ENCODE peak calls at places on chromosomes 1 and 21, in six cellular contexts. One of them, this sample, is unnamed.

GRCh38 chr1:66371233-66372005 is 162.5 kb upstream of the SGIP1 start:
- DNase-seq in NCI-H2029 treated with DMSO at 0.1 percent for 48 hours: no peak
- DNase-seq in amygdala: no peak
- DNase-seq in AG04450: no peak
- DNase-seq in adipocyte: peak
- DNase-seq in NCI-H1436: no peak
- DNase-seq in this sample: no peak

GRCh38 chr1:60622486-60622885 is 459.9 kb upstream of the NFIA start:
- DNase-seq in NCI-H2029 treated with DMSO at 0.1 percent for 48 hours: no peak
- DNase-seq in amygdala: peak
- DNase-seq in AG04450: no peak
- DNase-seq in adipocyte: no peak
- DNase-seq in NCI-H1436: no peak
- DNase-seq in this sample: peak

GRCh38 chr1:65421341-65422174 is 1.1 kb downstream of the LEPR start:
- DNase-seq in NCI-H2029 treated with DMSO at 0.1 percent for 48 hours: no peak
- DNase-seq in amygdala: no peak
- DNase-seq in AG04450: no peak
- DNase-seq in adipocyte: peak
- DNase-seq in NCI-H1436: no peak
- DNase-seq in this sample: no peak

GRCh38 chr1:154972517-154973343 is 1.8 kb upstream of the CKS1B start:
- DNase-seq in NCI-H2029 treated with DMSO at 0.1 percent for 48 hours: no peak
- DNase-seq in amygdala: no peak
- DNase-seq in AG04450: peak
- DNase-seq in adipocyte: peak
- DNase-seq in NCI-H1436: no peak
- DNase-seq in this sample: no peak

GRCh38 chr1:67053535-67053784 is 488 bp downstream of the SLC35D1 start:
- DNase-seq in NCI-H2029 treated with DMSO at 0.1 percent for 48 hours: no peak
- DNase-seq in amygdala: peak
- DNase-seq in AG04450: no peak
- DNase-seq in adipocyte: peak
- DNase-seq in NCI-H1436: no peak
- DNase-seq in this sample: no peak

GRCh38 chr1:40004857-40005256 is 35.7 kb upstream of the CAP1 start:
- DNase-seq in NCI-H2029 treated with DMSO at 0.1 percent for 48 hours: no peak
- DNase-seq in amygdala: no peak
- DNase-seq in AG04450: no peak
- DNase-seq in adipocyte: peak
- DNase-seq in NCI-H1436: no peak
- DNase-seq in this sample: no peak

GRCh38 chr1:209823143-209824041 is 4.4 kb upstream of the UTP25 start:
- DNase-seq in NCI-H2029 treated with DMSO at 0.1 percent for 48 hours: peak
- DNase-seq in amygdala: no peak
- DNase-seq in AG04450: no peak
- DNase-seq in adipocyte: peak
- DNase-seq in NCI-H1436: peak
- DNase-seq in this sample: peak

GRCh38 chr21:25583370-25584133 is 23.7 kb downstream of the MRPL39 start:
- DNase-seq in NCI-H2029 treated with DMSO at 0.1 percent for 48 hours: peak
- DNase-seq in amygdala: no peak
- DNase-seq in AG04450: no peak
- DNase-seq in adipocyte: no peak
- DNase-seq in NCI-H1436: no peak
- DNase-seq in this sample: no peak

GRCh38 chr1:157091668-157092273 is 7.8 kb downstream of the ETV3L start:
- DNase-seq in NCI-H2029 treated with DMSO at 0.1 percent for 48 hours: no peak
- DNase-seq in amygdala: no peak
- DNase-seq in AG04450: no peak
- DNase-seq in adipocyte: no peak
- DNase-seq in NCI-H1436: no peak
- DNase-seq in this sample: no peak

GRCh38 chr1:73824065-73824464 is 373.9 kb downstream of the LRRIQ3 start:
- DNase-seq in NCI-H2029 treated with DMSO at 0.1 percent for 48 hours: no peak
- DNase-seq in amygdala: no peak
- DNase-seq in AG04450: no peak
- DNase-seq in adipocyte: no peak
- DNase-seq in NCI-H1436: no peak
- DNase-seq in this sample: no peak

GRCh38 chr1:182426442-182427430 is 23.2 kb upstream of the RGSL1 start:
- DNase-seq in NCI-H2029 treated with DMSO at 0.1 percent for 48 hours: no peak
- DNase-seq in amygdala: no peak
- DNase-seq in AG04450: no peak
- DNase-seq in adipocyte: no peak
- DNase-seq in NCI-H1436: no peak
- DNase-seq in this sample: no peak

GRCh38 chr1:95496307-95496706 is 262.3 kb downstream of the RWDD3 start:
- DNase-seq in NCI-H2029 treated with DMSO at 0.1 percent for 48 hours: no peak
- DNase-seq in amygdala: no peak
- DNase-seq in AG04450: no peak
- DNase-seq in adipocyte: no peak
- DNase-seq in NCI-H1436: no peak
- DNase-seq in this sample: no peak

GRCh38 chr1:231407537-231408396 is 14.3 kb downstream of the EGLN1 start:
- DNase-seq in NCI-H2029 treated with DMSO at 0.1 percent for 48 hours: no peak
- DNase-seq in amygdala: no peak
- DNase-seq in AG04450: no peak
- DNase-seq in adipocyte: no peak
- DNase-seq in NCI-H1436: no peak
- DNase-seq in this sample: no peak

GRCh38 chr1:26284597-26285351 is 4.9 kb downstream of the SH3BGRL3 start:
- DNase-seq in NCI-H2029 treated with DMSO at 0.1 percent for 48 hours: no peak
- DNase-seq in amygdala: no peak
- DNase-seq in AG04450: peak
- DNase-seq in adipocyte: peak
- DNase-seq in NCI-H1436: peak
- DNase-seq in this sample: peak

GRCh38 chr1:180241716-180242544 is 11.9 kb downstream of the LHX4 start:
- DNase-seq in NCI-H2029 treated with DMSO at 0.1 percent for 48 hours: no peak
- DNase-seq in amygdala: no peak
- DNase-seq in AG04450: no peak
- DNase-seq in adipocyte: peak
- DNase-seq in NCI-H1436: no peak
- DNase-seq in this sample: no peak